ENCODE peak calls at places on chromosomes 11 and 22, in four cellular contexts. X, E, A and M are unnamed samples.
A peak's percentile ranks its signal among the peaks of the same experiment; 100 is the strongest.

GRCh38 chr11:95152878-95153856 is 63.5 kb downstream of the ENDOD1 start:
- DNase-seq in X (no peak), E (no peak), A (no peak), M (no peak)

GRCh38 chr22:31326877-31327276 is 19.3 kb downstream of the PATZ1 start:
- DNase-seq in A (no peak), X (no peak), E (no peak), M (no peak)

GRCh38 chr11:62646825-62647608 is 604 bp upstream of the GANAB start:
- DNase-seq in A (no peak), X (no peak), E (no peak), M (no peak)

GRCh38 chr11:94128171-94128745 is 383 bp upstream of the PANX1 start:
- DNase-seq in E (no peak), A (peak; percentile 33), X (no peak), M (no peak)

GRCh38 chr11:82556210-82556609 is 177.5 kb downstream of the FAM181B start:
- DNase-seq in E (no peak), X (no peak), A (no peak), M (no peak)

GRCh38 chr11:86442827-86443226 is 68.1 kb downstream of the CCDC81 start:
- DNase-seq in A (no peak), X (no peak), E (no peak), M (no peak)

GRCh38 chr22:46066691-46067090 is 83.6 kb upstream of the PPARA start:
- DNase-seq in X (peak; percentile 47), E (no peak), A (no peak), M (no peak)

GRCh38 chr11:69382131-69383128 is 88.5 kb downstream of the MYEOV start:
- DNase-seq in X (peak; percentile 51), E (no peak), A (no peak), M (no peak)

GRCh38 chr11:65611028-65611757 is 2.8 kb downstream of the MAP3K11 start:
- DNase-seq in E (no peak), A (no peak), X (no peak), M (no peak)

GRCh38 chr11:119471329-119471728 is 48.4 kb upstream of the THY1 start:
- DNase-seq in E (no peak), A (no peak), X (no peak), M (no peak)

GRCh38 chr22:38313384-38313955 is 3.8 kb downstream of the CSNK1E start:
- DNase-seq in A (no peak), X (no peak), E (peak; percentile 96), M (no peak)

GRCh38 chr11:61955416-61956135 is 5.4 kb downstream of the BEST1 start:
- DNase-seq in E (no peak), X (no peak), A (no peak), M (no peak)

GRCh38 chr11:126336065-126336464 is 19.4 kb upstream of the ST3GAL4 start:
- DNase-seq in X (peak; percentile 24), E (no peak), A (no peak), M (peak; percentile 48)

GRCh38 chr11:86275493-86276370 is 26.3 kb upstream of the HIKESHI start:
- DNase-seq in A (no peak), X (no peak), E (no peak), M (no peak)

GRCh38 chr11:1568451-1568911 is 3.6 kb downstream of the DUSP8 start:
- DNase-seq in E (no peak), X (no peak), A (no peak), M (peak; percentile 74)

GRCh38 chr11:37141707-37142106 is 543.7 kb upstream of the RAG2 start:
- DNase-seq in X (no peak), A (no peak), E (no peak), M (no peak)

GRCh38 chr11:73415854-73416615 is 39.8 kb downstream of the RELT start:
- DNase-seq in X (no peak), E (peak; percentile 55), A (no peak), M (no peak)

GRCh38 chr11:115324569-115325432 is 179.4 kb downstream of the CADM1 start:
- DNase-seq in A (no peak), E (peak; percentile 75), X (no peak), M (no peak)

GRCh38 chr11:103682318-103683184 is 353.9 kb upstream of the DDI1 start:
- DNase-seq in X (no peak), E (peak; percentile 75), A (peak; percentile 47), M (peak; percentile 37)

GRCh38 chr11:71364176-71364671 is 84.0 kb downstream of the DHCR7 start:
- DNase-seq in E (no peak), X (peak; percentile 31), A (peak; percentile 81), M (no peak)

GRCh38 chr11:35285471-35285870 is 133.9 kb downstream of the SLC1A2 start:
- DNase-seq in A (no peak), E (no peak), X (no peak), M (no peak)

GRCh38 chr22:26496456-26496855 is 12.8 kb downstream of the SRRD start:
- DNase-seq in E (no peak), X (no peak), A (no peak), M (no peak)

GRCh38 chr22:26494506-26494905 is 10.8 kb downstream of the SRRD start:
- DNase-seq in A (no peak), E (no peak), X (no peak), M (no peak)

GRCh38 chr22:26487996-26488395 is 4.3 kb downstream of the SRRD start:
- DNase-seq in A (no peak), E (no peak), X (no peak), M (no peak)

GRCh38 chr22:26489447-26490036 is 5.9 kb downstream of the SRRD start:
- DNase-seq in E (no peak), X (no peak), A (no peak), M (no peak)

GRCh38 chr22:26492220-26492619 is 8.5 kb downstream of the SRRD start:
- DNase-seq in A (no peak), X (no peak), E (no peak), M (no peak)
- TF ChIP-seq CTCF in A (no peak), X (no peak), E (no peak), M (no peak)

DNA sequence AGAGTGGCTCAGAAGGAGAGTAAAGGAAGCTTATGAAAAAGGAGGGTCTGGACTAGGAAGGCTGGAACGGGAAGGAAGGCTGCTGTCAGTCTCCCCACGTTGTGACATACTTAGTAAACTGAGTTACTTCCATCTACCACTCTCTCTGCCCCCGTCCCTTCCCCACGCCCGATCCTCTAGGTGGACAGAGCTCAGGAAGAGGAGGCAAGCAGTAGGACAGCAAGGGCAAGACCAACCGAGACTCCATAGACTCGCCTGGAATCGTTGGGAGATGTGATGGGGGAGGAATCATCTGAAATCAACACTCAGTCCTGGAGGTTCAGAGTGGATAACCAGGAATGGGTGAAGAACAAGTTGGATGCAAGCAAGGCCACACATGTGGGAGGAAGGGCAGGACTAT is 240.7 kb downstream of the BUD13 start:
- DNase-seq in E (no peak), A (no peak), X (no peak), M (no peak)
- TF ChIP-seq CTCF in E (no peak), A (no peak), X (no peak), M (no peak)

DNA sequence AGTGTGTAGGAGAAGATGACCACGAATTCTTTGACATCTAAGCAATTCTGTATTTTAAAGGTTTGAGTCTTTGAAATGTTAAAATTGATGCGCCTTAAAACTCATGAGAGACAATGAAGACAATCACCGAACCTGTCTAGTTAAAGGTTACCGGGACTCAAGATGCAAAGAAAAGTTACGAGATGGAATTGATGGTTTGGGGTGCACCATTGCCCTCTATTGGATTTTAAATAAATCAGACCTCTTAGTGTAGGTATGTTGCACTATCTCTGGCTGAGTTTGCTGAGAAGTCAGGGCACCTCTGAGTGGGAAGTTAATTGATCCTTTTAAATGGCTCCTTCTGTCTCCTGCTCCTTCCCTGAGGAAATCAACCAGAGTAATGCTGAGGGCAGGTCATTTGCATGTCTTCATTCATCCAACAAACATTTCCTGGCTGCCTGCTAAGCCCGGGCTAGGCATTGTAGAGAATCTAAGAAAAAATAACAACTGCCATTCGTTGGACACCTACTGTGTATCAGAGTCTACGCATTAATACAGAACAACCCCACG is 19.4 kb upstream of the TMA7B start:
- DNase-seq in E (no peak), X (no peak), A (no peak), M (no peak)
- TF ChIP-seq CTCF in E (no peak), X (no peak), A (no peak), M (peak; percentile 34)

GRCh38 chr22:41518048-41518347 is 26.3 kb downstream of the POLR3H start:
- DNase-seq in A (no peak), X (no peak), E (no peak), M (no peak)
- TF ChIP-seq CTCF in A (no peak), X (no peak), E (no peak), M (no peak)

GRCh38 chr22:20956258-20957117 is 10.6 kb upstream of the AIFM3 start:
- DNase-seq in E (peak; percentile 25), X (peak; percentile 83), A (no peak), M (no peak)
- TF ChIP-seq CTCF in E (no peak), X (no peak), A (no peak), M (no peak)

GRCh38 chr11:3957437-3957836 is 102.0 kb downstream of the STIM1 start:
- DNase-seq in A (no peak), E (no peak), X (no peak), M (no peak)

GRCh38 chr11:3959918-3960295 is 104.4 kb downstream of the STIM1 start:
- DNase-seq in E (peak; percentile 25), A (no peak), X (no peak), M (no peak)

GRCh38 chr11:3956748-3957147 is 101.3 kb downstream of the STIM1 start:
- DNase-seq in A (no peak), X (no peak), E (no peak), M (no peak)

GRCh38 chr11:3958301-3958700 is 102.8 kb downstream of the STIM1 start:
- DNase-seq in E (no peak), A (no peak), X (no peak), M (no peak)

GRCh38 chr11:3959015-3959917 is 103.8 kb downstream of the STIM1 start:
- DNase-seq in E (peak; percentile 71), A (no peak), X (no peak), M (no peak)
- TF ChIP-seq CTCF in E (peak; percentile 13), A (no peak), X (peak; percentile 18), M (no peak)

GRCh38 chr22:33139937-33140336 is 81.8 kb upstream of the SYN3 start:
- DNase-seq in A (no peak), E (no peak), X (no peak), M (no peak)
- TF ChIP-seq CTCF in A (no peak), E (no peak), X (no peak), M (no peak)